ENCODE peak calls at places on chromosomes 3 and 15, in eight cellular contexts. Q, V, L, E, A, D, P and Z are unnamed samples.

GRCh38 chr15:83378921-83379561 is 68.1 kb upstream of the SH3GL3 start:
- DNase-seq in E (no peak), D (no peak), L (peak), Q (no peak), P (no peak), V (no peak), A (peak), Z (no peak)

GRCh38 chr3:55174723-55175122 is 246.9 kb upstream of the LRTM1 start:
- DNase-seq in P (no peak), D (no peak), L (no peak), E (no peak), Q (no peak), A (no peak), V (no peak), Z (peak)

GRCh38 chr15:88701561-88702095 is 62.8 kb downstream of the ISG20 start:
- DNase-seq in E (peak), A (no peak), V (no peak), P (no peak), D (no peak), L (peak), Q (peak), Z (no peak)

GRCh38 chr3:94173667-94174434 is 111.0 kb downstream of the NSUN3 start:
- DNase-seq in L (no peak), V (peak), A (no peak), P (no peak), E (no peak), D (no peak), Q (peak), Z (no peak)

GRCh38 chr3:158489181-158489580 is 81.8 kb upstream of the MLF1 start:
- DNase-seq in V (no peak), D (no peak), A (no peak), L (no peak), Q (no peak), E (no peak), P (no peak), Z (no peak)

GRCh38 chr3:13266651-13267347 is 153.3 kb downstream of the NUP210 start:
- DNase-seq in V (no peak), P (no peak), E (no peak), A (no peak), Q (no peak), L (no peak), D (no peak), Z (no peak)

GRCh38 chr15:100910556-100910955 is 8.6 kb upstream of the LRRK1 start:
- DNase-seq in E (no peak), A (peak), Q (no peak), V (no peak), D (no peak), L (no peak), P (no peak), Z (no peak)

GRCh38 chr3:185151101-185151958 is 1.5 kb downstream of the C3orf70 start:
- DNase-seq in L (no peak), E (no peak), A (no peak), V (no peak), Q (no peak), P (no peak), D (no peak), Z (no peak)

GRCh38 chr3:9727743-9728142 is 3.8 kb upstream of the BRPF1 start:
- DNase-seq in A (no peak), V (peak), E (no peak), Q (peak), L (no peak), P (no peak), D (no peak), Z (no peak)

GRCh38 chr3:37290551-37290950 is 116.2 kb upstream of the LRRFIP2 start:
- DNase-seq in D (no peak), P (no peak), V (peak), A (no peak), Q (peak), E (no peak), L (no peak), Z (peak)

GRCh38 chr3:150544040-150544439 is 2.3 kb downstream of the SERP1 start:
- DNase-seq in Q (peak), L (no peak), D (no peak), V (peak), P (no peak), E (no peak), A (no peak), Z (peak)

GRCh38 chr3:143731776-143732175 is 116.5 kb downstream of the SLC9A9 start:
- DNase-seq in L (no peak), D (no peak), E (no peak), Q (no peak), P (no peak), V (peak), A (no peak), Z (peak)
- TF ChIP-seq CTCF in L (no peak), D (no peak), E (no peak), Q (no peak), P (no peak), V (no peak), A (no peak), Z (no peak)

DNA sequence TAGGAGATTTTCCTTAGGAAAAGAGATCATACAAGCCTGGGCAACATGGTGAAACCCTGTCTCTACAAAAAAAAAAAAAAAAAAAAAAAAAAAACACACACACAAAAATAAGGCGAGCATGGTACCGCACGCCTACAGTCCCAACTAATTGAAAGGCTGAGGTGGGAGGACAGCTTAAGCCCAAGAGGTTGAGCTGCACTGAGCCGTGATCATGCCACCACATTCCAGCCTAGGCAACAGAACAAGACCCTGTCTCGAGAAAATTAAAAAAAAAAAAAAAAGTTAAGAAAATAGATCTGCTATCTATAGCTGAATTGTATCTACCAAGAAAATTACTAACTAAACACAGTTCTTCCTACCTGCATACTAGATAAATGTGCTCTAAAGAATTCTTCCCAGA is 7.1 kb downstream of the MSL2 start:
- DNase-seq in Q (no peak), P (no peak), E (no peak), A (no peak), V (no peak), L (no peak), D (no peak), Z (no peak)
- H3K4me3 ChIP-seq in Q (no peak), P (no peak), E (no peak), A (no peak), V (no peak), L (no peak), D (no peak), Z (no peak)

GRCh38 chr15:57734860-57735259 is 28.3 kb downstream of the POLR2M start:
- DNase-seq in E (no peak), A (no peak), D (no peak), L (no peak), Q (no peak), P (no peak), V (no peak), Z (no peak)

GRCh38 chr15:57735406-57735805 is 28.9 kb downstream of the POLR2M start:
- DNase-seq in L (no peak), D (no peak), A (no peak), P (no peak), Q (no peak), V (no peak), E (no peak), Z (no peak)

GRCh38 chr15:57732526-57733331 is 26.2 kb downstream of the POLR2M start:
- DNase-seq in E (peak), Q (peak), P (peak), V (peak), L (no peak), A (no peak), D (peak), Z (peak)

GRCh38 chr15:57728436-57728835 is 21.9 kb downstream of the POLR2M start:
- DNase-seq in Q (no peak), D (no peak), E (no peak), P (no peak), A (no peak), V (peak), L (no peak), Z (no peak)

GRCh38 chr15:57731543-57732103 is 25.1 kb downstream of the POLR2M start:
- DNase-seq in E (peak), Q (no peak), L (no peak), P (no peak), A (no peak), D (no peak), V (no peak), Z (no peak)
- TF ChIP-seq CTCF in E (no peak), Q (no peak), L (no peak), P (no peak), A (no peak), D (no peak), V (no peak), Z (no peak)

DNA sequence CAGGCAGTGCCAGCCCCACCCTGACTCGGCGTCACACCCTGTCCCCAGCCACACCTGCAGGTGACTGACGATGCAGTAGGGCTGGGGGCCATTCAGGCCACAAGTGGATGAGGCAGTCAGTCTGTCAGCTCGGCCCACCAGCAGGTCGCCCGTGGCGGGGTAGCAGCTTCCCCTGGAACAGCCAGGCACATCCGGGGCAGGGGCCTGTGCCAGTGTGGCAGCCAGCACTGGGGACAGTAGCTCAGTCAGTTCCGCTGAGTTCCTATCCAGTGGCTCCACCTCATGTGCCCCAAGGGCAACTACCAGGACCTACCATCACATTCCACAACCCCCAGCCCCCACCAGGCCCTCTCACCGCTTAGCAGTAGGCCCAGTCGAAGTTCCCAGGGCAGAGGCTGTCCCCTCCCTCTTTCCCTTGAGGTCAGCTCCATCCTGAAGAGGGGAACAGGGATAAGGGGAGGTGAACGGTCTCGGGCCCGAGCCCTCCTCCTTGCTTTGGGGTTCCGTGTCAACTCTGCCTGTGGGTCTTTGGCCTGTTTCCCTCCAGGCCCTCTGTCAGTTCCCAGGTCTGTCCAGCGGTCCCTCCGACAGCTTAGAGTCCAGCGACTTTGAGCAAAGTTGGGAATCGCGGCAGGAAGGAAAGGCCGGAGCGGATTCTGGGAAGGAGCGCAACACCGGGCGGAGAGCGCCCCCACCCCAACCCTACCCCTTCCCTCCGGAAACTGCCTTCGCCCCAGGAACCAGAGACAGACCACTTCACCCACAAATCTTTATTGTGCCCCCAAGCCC is at the start of gene LAMB2:
- DNase-seq in L (no peak), P (peak), V (peak), A (peak), Q (peak), E (peak), D (peak), Z (peak)
- H3K4me3 ChIP-seq in L (peak), P (peak), V (peak), A (peak), Q (peak), E (peak), D (peak), Z (peak)

GRCh38 chr15:26970712-26971210 is at the start of gene GABRG3:
- DNase-seq in L (no peak), A (no peak), Q (no peak), P (no peak), V (no peak), E (peak), D (no peak), Z (no peak)

GRCh38 chr15:26972636-26973035 is 1.7 kb downstream of the GABRG3 start:
- DNase-seq in E (no peak), D (no peak), Q (no peak), L (no peak), A (no peak), V (no peak), P (no peak), Z (no peak)

GRCh38 chr15:26971303-26972018 is 480 bp downstream of the GABRG3 start:
- DNase-seq in E (peak), D (no peak), V (no peak), Q (no peak), L (no peak), A (no peak), P (no peak), Z (no peak)

GRCh38 chr15:26974120-26974780 is 3.3 kb downstream of the GABRG3 start:
- DNase-seq in D (no peak), L (no peak), P (no peak), E (peak), Q (peak), V (peak), A (no peak), Z (peak)
- TF ChIP-seq CTCF in D (no peak), L (peak), P (no peak), E (peak), Q (peak), V (peak), A (no peak), Z (peak)

GRCh38 chr3:188266581-188267274 is 112.8 kb downstream of the LPP start:
- DNase-seq in P (peak), Q (peak), D (no peak), E (no peak), L (no peak), A (no peak), V (peak), Z (peak)
- H3K4me3 ChIP-seq in P (peak), Q (peak), D (no peak), E (no peak), L (no peak), A (no peak), V (peak), Z (peak)